ENCODE peak calls at places on chromosome 3, in five cellular contexts. K is HCT116, D is K562, C is HepG2, M is GM12878. R is an unnamed sample.

GRCh38 chr3:16884084-16884747 is 539 bp upstream of the PLCL2 start:
- DNase-seq in C (no peak), K (no peak), D (peak; percentile 38), M (no peak), R (peak; percentile 69)

GRCh38 chr3:175001091-175001490 is 142.0 kb downstream of the NAALADL2 start:
- DNase-seq in K (no peak), C (no peak), M (no peak), D (no peak), R (no peak)

GRCh38 chr3:189092547-189092946 is 79.2 kb upstream of the TPRG1 start:
- DNase-seq in C (no peak), M (no peak), K (no peak), D (no peak), R (no peak)

GRCh38 chr3:71062920-71063767 is 520.4 kb downstream of the FOXP1 start:
- DNase-seq in K (no peak), C (no peak), M (no peak), D (peak; percentile 40), R (no peak)

GRCh38 chr3:14941871-14942270 is 5.5 kb upstream of the NR2C2 start:
- DNase-seq in K (no peak), M (no peak), D (no peak), C (no peak), R (no peak)

GRCh38 chr3:127735767-127736693 is 63.3 kb downstream of the ABTB1 start:
- DNase-seq in C (no peak), M (peak; percentile 85), K (no peak), D (no peak), R (peak; percentile 13)

GRCh38 chr3:106628407-106628806 is 748.8 kb upstream of the CCDC54 start:
- DNase-seq in D (no peak), C (no peak), M (no peak), K (no peak), R (no peak)

GRCh38 chr3:187025656-187026320 is 95.5 kb downstream of the ST6GAL1 start:
- DNase-seq in K (no peak), D (peak; percentile 57), C (no peak), M (peak; percentile 71), R (no peak)

GRCh38 chr3:45677045-45677436 is 12.2 kb upstream of the SACM1L start:
- DNase-seq in K (no peak), C (peak; percentile 40), M (no peak), D (no peak), R (peak; percentile 33)

GRCh38 chr3:155989536-155989935 is 119.1 kb downstream of the GMPS start:
- DNase-seq in C (no peak), K (no peak), D (no peak), M (no peak), R (no peak)

GRCh38 chr3:46559030-46559704 is 6.9 kb downstream of the LRRC2 start:
- DNase-seq in D (no peak), K (no peak), C (no peak), M (no peak), R (no peak)

GRCh38 chr3:119825820-119826219 is 43.9 kb downstream of the NR1I2 start:
- DNase-seq in D (no peak), M (no peak), K (no peak), C (peak; percentile 64), R (no peak)

GRCh38 chr3:12824299-12824698 is 17.1 kb downstream of the RPL32 start:
- DNase-seq in D (no peak), K (no peak), C (no peak), M (no peak), R (no peak)

DNA sequence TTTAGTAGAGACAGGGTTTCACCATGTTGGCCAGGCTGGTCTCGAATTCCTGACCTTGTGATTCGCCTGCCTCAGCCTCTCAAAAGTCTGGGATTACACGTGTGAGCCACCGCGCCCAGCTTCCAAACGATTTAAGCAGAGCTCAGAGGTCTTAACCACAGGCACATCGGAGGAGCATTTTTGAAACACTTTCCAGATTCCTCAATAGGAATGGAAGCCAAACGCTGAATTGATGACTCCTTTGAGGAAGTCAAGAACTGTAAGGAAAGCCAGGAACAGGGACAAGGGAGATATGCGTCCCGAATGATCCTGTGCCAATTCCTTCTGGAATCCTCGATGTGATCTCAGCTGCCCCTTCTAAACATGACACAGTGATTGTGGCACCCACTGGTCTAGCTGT is 40.0 kb downstream of the TRH start:
- DNase-seq in K (no peak), M (no peak), D (no peak), C (no peak), R (no peak)
- TF ChIP-seq CEBPB in K (no peak), M (no peak), D (no peak), C (no peak), R (no peak)

DNA sequence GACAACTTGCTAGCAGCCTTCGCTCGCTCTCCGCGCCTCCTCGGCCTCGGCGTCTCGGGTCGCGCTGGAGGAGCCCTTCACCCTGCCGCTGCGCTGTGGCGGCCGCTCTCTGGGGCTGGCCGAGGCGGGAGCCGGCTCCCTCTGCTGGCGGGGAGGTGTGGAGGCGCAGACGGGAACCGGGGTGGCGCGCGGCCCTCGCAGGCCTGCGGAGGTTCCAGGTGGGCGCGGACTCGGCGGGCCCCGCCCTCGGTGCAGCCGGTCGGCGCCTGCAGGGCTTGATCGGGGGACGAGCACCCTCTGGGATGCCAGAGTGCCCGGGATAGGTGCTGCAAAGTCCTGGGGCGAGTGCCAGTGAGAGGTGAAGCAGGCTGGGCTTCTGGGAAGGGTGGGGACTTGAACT is 989.9 kb downstream of the ROBO2 start:
- DNase-seq in K (no peak), M (no peak), C (no peak), D (peak; percentile 0), R (no peak)
- TF ChIP-seq REST in K (no peak), M (no peak), C (no peak), D (no peak), R (no peak)

GRCh38 chr3:182501861-182502260 is 291.4 kb upstream of the ATP11B start:
- DNase-seq in C (no peak), M (no peak), D (no peak), K (no peak), R (no peak)

GRCh38 chr3:182500294-182500693 is 293.0 kb upstream of the ATP11B start:
- DNase-seq in C (no peak), K (no peak), M (no peak), D (no peak), R (no peak)
- TF ChIP-seq CEBPB in C (no peak), K (no peak), M (no peak), D (no peak), R (no peak)

DNA sequence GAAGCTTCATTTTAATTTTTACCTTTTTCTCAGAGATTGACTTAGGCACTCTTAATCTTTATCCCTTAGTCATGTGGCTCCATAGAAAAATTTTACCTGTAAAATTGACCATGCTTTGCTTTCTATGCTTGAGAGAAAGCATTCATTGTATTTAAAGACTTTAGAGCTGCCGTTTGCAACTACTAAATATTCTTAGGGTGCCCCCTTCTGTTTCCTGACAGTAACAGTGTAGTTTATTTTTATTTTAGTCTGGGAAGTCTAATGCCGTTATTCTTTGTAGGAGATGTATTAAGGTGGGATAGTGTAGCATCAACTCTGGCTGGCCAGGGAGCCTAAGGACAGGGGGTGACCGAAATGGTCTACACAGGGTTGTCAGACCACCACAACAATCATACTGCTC is 84.5 kb upstream of the SYNPR start:
- DNase-seq in K (peak; percentile 3), D (peak; percentile 5), C (peak; percentile 6), M (no peak), R (no peak)
- TF ChIP-seq REST in K (no peak), D (no peak), C (no peak), M (no peak), R (no peak)

DNA sequence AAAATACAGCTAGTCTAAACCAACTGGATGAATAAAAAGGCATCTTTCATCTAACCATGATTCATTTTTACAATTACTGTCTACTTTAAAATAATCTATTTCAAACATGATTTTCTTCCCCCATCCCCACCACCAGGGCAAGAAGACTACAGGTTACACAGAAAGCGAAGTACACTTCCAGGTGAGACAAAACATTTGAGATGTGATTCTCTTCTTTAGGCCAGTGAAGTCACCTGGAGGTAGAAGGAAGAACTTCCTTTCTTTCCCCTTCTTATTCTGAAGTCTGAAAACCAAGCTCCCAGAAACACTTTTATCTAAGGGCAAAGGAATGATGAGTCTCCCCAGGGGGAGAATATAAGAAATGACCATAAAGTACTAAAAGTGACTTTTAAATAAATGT is 36.7 kb downstream of the SHQ1 start:
- DNase-seq in D (no peak), K (no peak), M (no peak), C (no peak), R (no peak)
- TF ChIP-seq CEBPB in D (no peak), K (no peak), M (no peak), C (no peak), R (no peak)

GRCh38 chr3:53801319-53801718 is 44.9 kb downstream of the CHDH start:
- DNase-seq in K (no peak), C (no peak), D (no peak), M (no peak), R (no peak)
- TF ChIP-seq REST in K (no peak), C (no peak), D (no peak), M (no peak), R (no peak)

GRCh38 chr3:169945313-169945712 is 21.3 kb upstream of the SEC62 start:
- DNase-seq in C (no peak), D (peak; percentile 83), K (no peak), M (peak; percentile 85), R (no peak)
- TF ChIP-seq CEBPB in C (no peak), D (no peak), K (no peak), M (peak; percentile 94), R (no peak)

GRCh38 chr3:105626739-105627138 is 242.1 kb downstream of the CBLB start:
- DNase-seq in K (no peak), M (no peak), D (peak; percentile 40), C (no peak), R (no peak)
- TF ChIP-seq REST in K (no peak), M (no peak), D (no peak), C (no peak), R (no peak)

DNA sequence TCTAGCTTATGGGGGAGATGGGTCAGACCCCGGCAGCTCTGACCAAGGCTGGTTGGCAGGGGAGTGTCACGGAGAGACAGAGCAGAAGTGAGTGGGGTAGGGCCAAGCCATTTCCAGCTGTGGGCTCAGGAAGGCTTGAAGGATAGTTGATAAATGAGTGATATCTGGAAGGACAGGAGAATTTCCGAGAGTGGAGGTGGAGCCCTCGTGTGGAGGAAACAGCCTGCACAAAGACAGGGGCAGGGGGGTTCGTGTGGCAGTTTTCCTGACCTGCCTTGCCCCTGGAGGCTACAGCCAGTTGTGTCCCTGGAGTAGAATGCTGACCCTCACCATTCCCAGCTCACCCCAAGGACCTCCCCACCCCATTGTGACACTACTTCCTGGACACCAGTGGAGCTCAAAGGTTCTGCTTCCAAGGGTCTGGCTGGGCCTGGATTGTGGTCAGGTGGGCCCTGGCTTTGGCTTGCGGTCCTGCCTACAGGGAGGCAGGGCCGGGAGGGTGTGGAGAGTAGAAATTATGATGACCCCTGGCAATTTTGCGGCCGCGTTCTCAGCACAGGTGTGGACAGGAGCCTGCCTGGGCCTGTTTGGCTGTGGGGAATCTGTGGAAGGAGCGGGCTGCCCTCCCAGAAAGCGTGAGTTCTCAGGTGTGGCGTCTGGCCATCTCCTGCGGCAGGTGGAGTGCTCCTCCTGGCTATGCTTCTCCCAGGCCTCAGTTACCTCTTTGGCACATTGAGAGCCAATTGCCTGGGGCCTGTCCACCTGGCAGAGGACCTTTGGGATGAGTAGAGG is at the start of gene SLC22A14:
- DNase-seq in M (no peak), D (peak; percentile 56), K (no peak), C (peak; percentile 16), R (no peak)
- TF ChIP-seq CEBPB in M (no peak), D (no peak), K (no peak), C (no peak), R (no peak)